ENCODE peak calls at places on chromosomes 4 and X, in six cellular contexts. E is Panc1, J is uterus, K is fibroblast of the aortic adventitia, T is WERI-Rb-1, U is AG10803. X is an unnamed sample.

GRCh38 chrX:70479970-70480659 is 35.5 kb downstream of the DLG3 start:
- DNase-seq in E (no peak), J (no peak), K (no peak), T (no peak), U (no peak), X (no peak)

GRCh38 chr4:41176357-41176756 is 38.0 kb downstream of the APBB2 start:
- DNase-seq in E (no peak), J (no peak), K (peak; percentile 83), T (no peak), U (peak; percentile 71), X (no peak)

GRCh38 chrX:66004928-66005831 is 34.7 kb downstream of the VSIG4 start:
- DNase-seq in E (no peak), J (no peak), K (no peak), T (no peak), U (no peak), X (no peak)

GRCh38 chr4:10526431-10527222 is 69.4 kb upstream of the ZNF518B start:
- DNase-seq in E (no peak), J (no peak), K (no peak), T (no peak), U (no peak), X (peak; percentile 7)

GRCh38 chrX:23826653-23827052 is 43.7 kb downstream of the SAT1 start:
- DNase-seq in E (no peak), J (no peak), K (no peak), T (no peak), U (no peak), X (no peak)

GRCh38 chr4:41144812-41145211 is 69.5 kb downstream of the APBB2 start:
- DNase-seq in E (no peak), J (no peak), K (no peak), T (no peak), U (peak; percentile 54), X (no peak)

GRCh38 chr4:76562851-76563803 is 128.1 kb downstream of the SHROOM3 start:
- DNase-seq in E (no peak), J (no peak), K (no peak), T (no peak), U (peak; percentile 75), X (no peak)

GRCh38 chr4:74529284-74530041 is 84.5 kb downstream of the AREG start:
- DNase-seq in E (no peak), J (no peak), K (no peak), T (no peak), U (no peak), X (no peak)

GRCh38 chr4:186445040-186445439 is 110.3 kb downstream of the MTNR1A start:
- DNase-seq in E (no peak), J (no peak), K (no peak), T (no peak), U (no peak), X (no peak)

GRCh38 chr4:568351-568652 is 7.8 kb downstream of the TMEM271 start:
- DNase-seq in E (no peak), J (no peak), K (no peak), T (no peak), U (no peak), X (no peak)

GRCh38 chrX:136065044-136065671 is 79.9 kb downstream of the SLC9A6 start:
- DNase-seq in E (no peak), J (peak; percentile 32), K (peak; percentile 61), T (peak; percentile 11), U (peak; percentile 47), X (no peak)

GRCh38 chr4:55437356-55437796 is 41.6 kb downstream of the TMEM165 start:
- DNase-seq in E (no peak), J (no peak), K (no peak), T (no peak), U (no peak), X (no peak)

GRCh38 chr4:76905521-76905920 is 7.6 kb upstream of the SOWAHB start:
- DNase-seq in E (no peak), J (no peak), K (peak; percentile 50), T (no peak), U (peak; percentile 90), X (no peak)

GRCh38 chr4:21780158-21780557 is 168.4 kb downstream of the KCNIP4 start:
- DNase-seq in E (no peak), J (no peak), K (no peak), T (no peak), U (no peak), X (no peak)

GRCh38 chr4:184104419-184105101 is 113.1 kb downstream of the ENPP6 start:
- DNase-seq in E (no peak), J (no peak), K (peak; percentile 33), T (no peak), U (peak; percentile 22), X (no peak)

GRCh38 chr4:108336076-108336475 is 167.3 kb upstream of the LEF1 start:
- DNase-seq in E (no peak), J (no peak), K (no peak), T (no peak), U (peak; percentile 70), X (no peak)

GRCh38 chrX:132184871-132185270 is 34.4 kb downstream of the RAP2C start:
- DNase-seq in E (no peak), J (no peak), K (no peak), T (no peak), U (no peak), X (no peak)

GRCh38 chr4:102772738-102773340 is 12.1 kb upstream of the MANBA start:
- DNase-seq in E (no peak), J (no peak), K (no peak), T (no peak), U (no peak), X (no peak)

GRCh38 chr4:83040269-83040668 is 5.3 kb downstream of the COPS4 start:
- DNase-seq in E (no peak), J (no peak), K (no peak), T (no peak), U (no peak), X (no peak)

GRCh38 chrX:21666679-21667078 is 8.5 kb upstream of the KLHL34 start:
- DNase-seq in E (no peak), J (no peak), K (no peak), T (no peak), U (peak; percentile 15), X (no peak)

GRCh38 chr4:173001571-173001970 is 167.0 kb upstream of the GALNT7 start:
- DNase-seq in E (no peak), J (no peak), K (peak; percentile 74), T (no peak), U (peak; percentile 20), X (no peak)

GRCh38 chr4:154086247-154086646 is 297.4 kb upstream of the SFRP2 start:
- DNase-seq in E (no peak), J (no peak), K (no peak), T (no peak), U (no peak), X (no peak)

GRCh38 chrX:45324941-45325340 is 124.3 kb upstream of the DIPK2B start:
- DNase-seq in E (no peak), J (no peak), K (no peak), T (no peak), U (peak; percentile 34), X (no peak)

GRCh38 chr4:143346208-143346607 is 9.5 kb downstream of the GAB1 start:
- DNase-seq in E (no peak), J (no peak), K (no peak), T (no peak), U (no peak), X (no peak)

GRCh38 chr4:143343276-143343831 is 6.7 kb downstream of the GAB1 start:
- DNase-seq in E (no peak), J (no peak), K (no peak), T (no peak), U (no peak), X (no peak)

GRCh38 chr4:143341186-143341755 is 4.6 kb downstream of the GAB1 start:
- DNase-seq in E (no peak), J (no peak), K (no peak), T (no peak), U (no peak), X (no peak)

GRCh38 chr4:143344774-143345173 is 8.1 kb downstream of the GAB1 start:
- DNase-seq in E (no peak), J (no peak), K (peak; percentile 60), T (no peak), U (no peak), X (no peak)

GRCh38 chr4:143344011-143344410 is 7.3 kb downstream of the GAB1 start:
- DNase-seq in E (no peak), J (no peak), K (no peak), T (no peak), U (no peak), X (no peak)
- H3K4me3 ChIP-seq in E (no peak overlapping the region), J (no peak overlapping the region), K (no peak overlapping the region), T (no peak overlapping the region), U (no peak overlapping the region), X (no peak overlapping the region)

GRCh38 chr4:99651370-99651769 is 6.3 kb downstream of the C4orf54 start:
- DNase-seq in E (no peak), J (no peak), K (no peak), T (no peak), U (no peak), X (no peak)

GRCh38 chr4:99648321-99648720 is 9.3 kb downstream of the C4orf54 start:
- DNase-seq in E (no peak), J (no peak), K (no peak), T (peak; percentile 87), U (no peak), X (no peak)

GRCh38 chr4:99651811-99652545 is 5.7 kb downstream of the C4orf54 start:
- DNase-seq in E (no peak), J (no peak), K (no peak), T (no peak), U (no peak), X (no peak)

GRCh38 chr4:99649778-99650177 is 7.8 kb downstream of the C4orf54 start:
- DNase-seq in E (no peak), J (no peak), K (no peak), T (no peak), U (no peak), X (no peak)

GRCh38 chr4:99649208-99649607 is 8.4 kb downstream of the C4orf54 start:
- DNase-seq in E (no peak), J (no peak), K (no peak), T (peak; percentile 14), U (no peak), X (no peak)
- TF ChIP-seq CTCF in E (no peak), J (no peak), K (no peak), T (no peak), U (no peak), X (no peak)

GRCh38 chrX:109535578-109535977 is 1.1 kb upstream of the NXT2 start:
- DNase-seq in E (no peak), J (no peak), K (no peak), T (no peak), U (no peak), X (no peak)
- H3K4me3 ChIP-seq in E (no peak overlapping the region), J (no peak overlapping the region), K (no peak overlapping the region), T (no peak overlapping the region), U (no peak overlapping the region), X (no peak overlapping the region)

GRCh38 chr4:69730002-69730401 is 30.4 kb downstream of the SULT1B1 start:
- DNase-seq in E (no peak), J (no peak), K (no peak), T (no peak), U (no peak), X (no peak)

GRCh38 chr4:69727412-69727811 is 33.0 kb downstream of the SULT1B1 start:
- DNase-seq in E (no peak), J (no peak), K (no peak), T (no peak), U (no peak), X (no peak)

GRCh38 chr4:69727924-69728323 is 32.5 kb downstream of the SULT1B1 start:
- DNase-seq in E (no peak), J (no peak), K (no peak), T (no peak), U (no peak), X (no peak)

GRCh38 chr4:69731826-69732225 is 28.6 kb downstream of the SULT1B1 start:
- DNase-seq in E (no peak), J (no peak), K (peak; percentile 49), T (no peak), U (no peak), X (no peak)

GRCh38 chr4:69731261-69731660 is 29.2 kb downstream of the SULT1B1 start:
- DNase-seq in E (no peak), J (no peak), K (peak; percentile 49), T (no peak), U (no peak), X (no peak)
- TF ChIP-seq CTCF in E (no peak), J (no peak), K (no peak), T (no peak), U (no peak), X (no peak)

X was measured in GM12865.